ENCODE peak calls at places on chromosomes 4 and X, in five cellular contexts. I is central memory CD4-positive, alpha-beta T cell; U is non-pigmented ciliary epithelial cell; F is RWPE1; H is A549. A is an unnamed sample.

GRCh38 chrX:8711401-8711800 is 20.5 kb downstream of the ANOS1 start:
- DNase-seq in I (no peak), U (no peak), F (no peak), H (no peak), A (no peak)

GRCh38 chrX:128464091-128464490 is 411.9 kb upstream of the ACTRT1 start:
- DNase-seq in I (no peak), U (no peak), F (peak), H (peak), A (no peak)

GRCh38 chr4:105657117-105657765 is 51.2 kb downstream of the INTS12 start:
- DNase-seq in I (no peak), U (no peak), F (peak), H (no peak), A (no peak)

GRCh38 chr4:70715097-70715496 is 6.7 kb upstream of the RUFY3 start:
- DNase-seq in I (no peak), U (no peak), F (no peak), H (no peak), A (no peak)

GRCh38 chrX:40012039-40012799 is 85.5 kb downstream of the BCOR start:
- DNase-seq in I (no peak), U (no peak), F (peak), H (no peak), A (peak)

GRCh38 chrX:53236025-53236679 is 11.1 kb upstream of the KDM5C start:
- DNase-seq in I (no peak), U (no peak), F (no peak), H (no peak), A (no peak)

GRCh38 chr4:143337600-143338287 is 1.1 kb downstream of the GAB1 start:
- DNase-seq in I (no peak), U (no peak), F (no peak), H (peak), A (no peak)

GRCh38 chrX:150913511-150913910 is 15.0 kb upstream of the CD99L2 start:
- DNase-seq in I (no peak), U (no peak), F (no peak), H (no peak), A (no peak)

GRCh38 chrX:39648548-39649254 is 449.1 kb downstream of the BCOR start:
- DNase-seq in I (no peak), U (no peak), F (no peak), H (no peak), A (no peak)

GRCh38 chr4:56630876-56631666 is 50.0 kb downstream of the HOPX start:
- DNase-seq in I (no peak), U (no peak), F (no peak), H (no peak), A (no peak)

GRCh38 chrX:118554511-118554910 is 58.9 kb downstream of the DOCK11 start:
- DNase-seq in I (no peak), U (no peak), F (no peak), H (no peak), A (no peak)

GRCh38 chr4:166501941-166502382 is 628.9 kb downstream of the TLL1 start:
- DNase-seq in I (no peak), U (no peak), F (peak), H (peak), A (no peak)

GRCh38 chr4:150593996-150594395 is 12.0 kb downstream of the MAB21L2 start:
- DNase-seq in I (no peak), U (no peak), F (no peak), H (peak), A (no peak)

GRCh38 chr4:77418333-77418732 is 187.3 kb upstream of the CXCL13 start:
- DNase-seq in I (no peak), U (no peak), F (peak), H (peak), A (no peak)

GRCh38 chr4:186104895-186105720 is 604 bp downstream of the FAM149A start:
- DNase-seq in I (no peak), U (no peak), F (peak), H (no peak), A (peak)

GRCh38 chr4:41362647-41363383 is 106.1 kb downstream of the UCHL1 start:
- DNase-seq in I (no peak), U (no peak), F (no peak), H (no peak), A (no peak)

GRCh38 chr4:124433044-124433443 is 279.5 kb downstream of the ANKRD50 start:
- DNase-seq in I (no peak), U (no peak), F (no peak), H (peak), A (no peak)

GRCh38 chr4:60723796-60724195 is 476.3 kb upstream of the ADGRL3 start:
- DNase-seq in I (no peak), U (no peak), F (no peak), H (no peak), A (no peak)

GRCh38 chrX:106621836-106622235 is 10.1 kb downstream of the RADX start:
- DNase-seq in I (no peak), U (no peak), F (no peak), H (no peak), A (no peak)

GRCh38 chr4:128386761-128387599 is 99.4 kb upstream of the PGRMC2 start:
- DNase-seq in I (no peak), U (peak), F (peak), H (peak), A (no peak)

GRCh38 chr4:20462426-20463175 is 210.9 kb downstream of the SLIT2 start:
- DNase-seq in I (no peak), U (peak), F (no peak), H (no peak), A (no peak)

GRCh38 chrX:101956556-101956955 is 24.7 kb upstream of the ZMAT1 start:
- DNase-seq in I (no peak), U (no peak), F (no peak), H (no peak), A (no peak)

GRCh38 chrX:9668537-9668936 is 97.1 kb downstream of the GPR143 start:
- DNase-seq in I (no peak), U (no peak), F (no peak), H (no peak), A (no peak)

GRCh38 chr4:6354626-6355025 is 85.0 kb downstream of the WFS1 start:
- DNase-seq in I (no peak), U (no peak), F (no peak), H (no peak), A (no peak)

GRCh38 chrX:72028701-72029470 is 102.8 kb downstream of the RTL5 start:
- DNase-seq in I (no peak), U (no peak), F (no peak), H (no peak), A (no peak)

GRCh38 chr4:186192068-186192751 is 843 bp downstream of the CYP4V2 start:
- DNase-seq in I (no peak), U (no peak), F (peak), H (no peak), A (no peak)

GRCh38 chr4:15636818-15637217 is 18.3 kb downstream of the FBXL5 start:
- DNase-seq in I (no peak), U (no peak), F (no peak), H (no peak), A (no peak)

GRCh38 chr4:41319553-41319952 is 62.8 kb downstream of the UCHL1 start:
- DNase-seq in I (no peak), U (no peak), F (peak), H (peak), A (no peak)

GRCh38 chr4:169902658-169903345 is 123.4 kb downstream of the MFAP3L start:
- DNase-seq in I (no peak), U (no peak), F (no peak), H (peak), A (no peak)

GRCh38 chr4:7480423-7480822 is 45.7 kb upstream of the PSAPL1 start:
- DNase-seq in I (no peak), U (no peak), F (no peak), H (no peak), A (no peak)